ENCODE peak calls at places on chromosomes 3 and 15, in seven cellular contexts. One of them, this sample, is unnamed. For H3K36me3, the result is how much of the 10 kb centered on the place peaks cover.

GRCh38 chr15:91424001-91424400 is 323.9 kb downstream of the SV2B start:
- DNase-seq in fibroblast of lung: no peak
- DNase-seq in GM23248: no peak
- DNase-seq in IMR-90: no peak
- DNase-seq in GM23338: no peak
- DNase-seq in HCT116: no peak
- DNase-seq in neural progenitor cell: no peak
- DNase-seq in this sample: no peak

GRCh38 chr15:29115093-29115991 is 154.3 kb downstream of the NSMCE3 start:
- DNase-seq in fibroblast of lung: peak
- DNase-seq in GM23248: no peak
- DNase-seq in IMR-90: no peak
- DNase-seq in GM23338: peak
- DNase-seq in HCT116: no peak
- DNase-seq in neural progenitor cell: peak
- DNase-seq in this sample: no peak

GRCh38 chr3:128053614-128054013 is 1.4 kb downstream of the SEC61A1 start:
- DNase-seq in fibroblast of lung: no peak
- DNase-seq in GM23248: no peak
- DNase-seq in IMR-90: no peak
- DNase-seq in GM23338: no peak
- DNase-seq in HCT116: no peak
- DNase-seq in neural progenitor cell: no peak
- DNase-seq in this sample: no peak

GRCh38 chr3:15636028-15636709 is 34.6 kb downstream of the BTD start:
- DNase-seq in fibroblast of lung: peak
- DNase-seq in GM23248: peak
- DNase-seq in IMR-90: peak
- DNase-seq in GM23338: no peak
- DNase-seq in HCT116: peak
- DNase-seq in neural progenitor cell: no peak
- DNase-seq in this sample: peak

GRCh38 chr15:25670025-25670554 is 193.0 kb downstream of the ATP10A start:
- DNase-seq in fibroblast of lung: peak
- DNase-seq in GM23248: peak
- DNase-seq in IMR-90: peak
- DNase-seq in GM23338: peak
- DNase-seq in HCT116: no peak
- DNase-seq in neural progenitor cell: peak
- DNase-seq in this sample: peak

GRCh38 chr3:124576565-124577493 is 153.4 kb upstream of the UMPS start:
- DNase-seq in fibroblast of lung: no peak
- DNase-seq in GM23248: no peak
- DNase-seq in IMR-90: no peak
- DNase-seq in GM23338: no peak
- DNase-seq in HCT116: no peak
- DNase-seq in neural progenitor cell: no peak
- DNase-seq in this sample: no peak

GRCh38 chr3:164537485-164537884 is 540.8 kb downstream of the SI start:
- DNase-seq in fibroblast of lung: no peak
- DNase-seq in GM23248: no peak
- DNase-seq in IMR-90: no peak
- DNase-seq in GM23338: no peak
- DNase-seq in HCT116: no peak
- DNase-seq in neural progenitor cell: no peak
- DNase-seq in this sample: no peak

GRCh38 chr3:128970741-128971048 is 23.2 kb downstream of the CFAP92 start:
- DNase-seq in fibroblast of lung: no peak
- DNase-seq in GM23248: peak
- DNase-seq in IMR-90: no peak
- DNase-seq in GM23338: no peak
- DNase-seq in HCT116: no peak
- DNase-seq in neural progenitor cell: no peak
- DNase-seq in this sample: no peak

GRCh38 chr15:29685156-29686078 is 136.9 kb downstream of the TJP1 start:
- DNase-seq in fibroblast of lung: peak
- DNase-seq in GM23248: peak
- DNase-seq in IMR-90: peak
- DNase-seq in GM23338: no peak
- DNase-seq in HCT116: no peak
- DNase-seq in neural progenitor cell: no peak
- DNase-seq in this sample: peak

GRCh38 chr3:46076606-46077005 is 49.3 kb upstream of the XCR1 start:
- DNase-seq in fibroblast of lung: peak
- DNase-seq in GM23248: peak
- DNase-seq in IMR-90: peak
- DNase-seq in GM23338: no peak
- DNase-seq in HCT116: no peak
- DNase-seq in neural progenitor cell: no peak
- DNase-seq in this sample: peak

GRCh38 chr3:16516695-16517481 is 3.4 kb upstream of the RFTN1 start:
- DNase-seq in fibroblast of lung: peak
- DNase-seq in GM23248: peak
- DNase-seq in IMR-90: peak
- DNase-seq in GM23338: peak
- DNase-seq in HCT116: no peak
- DNase-seq in neural progenitor cell: peak
- DNase-seq in this sample: peak

GRCh38 chr3:196694202-196694638 is 17.8 kb downstream of the CEP19 start:
- DNase-seq in fibroblast of lung: peak
- DNase-seq in GM23248: peak
- DNase-seq in IMR-90: peak
- DNase-seq in GM23338: no peak
- DNase-seq in HCT116: no peak
- DNase-seq in neural progenitor cell: no peak
- DNase-seq in this sample: peak

GRCh38 chr3:141395005-141395589 is 26.8 kb downstream of the ZBTB38 start:
- DNase-seq in fibroblast of lung: no peak
- DNase-seq in GM23248: no peak
- DNase-seq in IMR-90: no peak
- DNase-seq in GM23338: no peak
- DNase-seq in HCT116: no peak
- DNase-seq in neural progenitor cell: no peak
- DNase-seq in this sample: no peak

DNA sequence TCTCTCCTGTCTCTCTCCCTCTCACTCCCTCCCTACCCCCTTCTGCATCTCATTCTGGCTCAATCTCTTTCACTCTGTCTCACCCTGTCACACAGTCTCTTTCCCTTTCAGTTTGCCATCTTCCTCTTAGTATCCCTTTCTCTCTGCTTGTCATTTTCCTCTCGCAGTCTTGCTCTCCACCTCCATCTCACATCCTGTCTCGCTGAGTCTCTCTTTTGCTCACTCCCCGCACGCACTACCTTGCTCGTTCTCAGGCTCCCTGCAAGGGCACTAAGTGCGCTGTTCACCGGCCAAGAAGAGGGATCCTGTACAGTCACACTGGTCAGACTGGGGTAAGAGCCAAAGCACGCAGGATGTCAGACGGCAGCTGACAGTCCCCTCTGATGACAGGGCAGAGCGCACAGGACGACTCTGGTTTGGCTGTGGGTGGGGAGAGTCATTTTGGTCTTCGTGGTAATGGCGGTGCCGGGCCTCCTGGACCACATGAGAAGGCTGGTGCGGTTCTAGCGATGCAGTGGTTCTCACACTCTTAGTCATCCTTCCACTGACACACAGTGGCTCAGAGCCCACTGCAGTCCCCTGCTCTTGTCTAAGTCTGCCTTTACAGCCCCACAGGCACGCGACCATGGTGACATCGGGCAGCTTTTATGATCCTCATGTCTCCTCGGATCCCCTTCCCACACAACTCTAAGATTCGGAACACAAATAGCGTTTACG is 356.8 kb downstream of the FOXP1 start:
- DNase-seq in fibroblast of lung: peak
- DNase-seq in GM23248: peak
- DNase-seq in IMR-90: peak
- DNase-seq in GM23338: no peak
- DNase-seq in HCT116: no peak
- DNase-seq in neural progenitor cell: no peak
- DNase-seq in this sample: peak
- H3K4me3 ChIP-seq in fibroblast of lung: peak
- H3K4me3 ChIP-seq in GM23248: no peak
- H3K4me3 ChIP-seq in IMR-90: peak
- H3K4me3 ChIP-seq in GM23338: no peak
- H3K4me3 ChIP-seq in HCT116: no peak
- H3K4me3 ChIP-seq in neural progenitor cell: no peak
- H3K4me3 ChIP-seq in this sample: peak

GRCh38 chr3:51686512-51687215 is 15.6 kb downstream of the TEX264 start:
- DNase-seq in fibroblast of lung: no peak
- DNase-seq in GM23248: peak
- DNase-seq in IMR-90: peak
- DNase-seq in GM23338: no peak
- DNase-seq in HCT116: no peak
- DNase-seq in neural progenitor cell: no peak
- DNase-seq in this sample: peak
- H3K36me3 ChIP-seq in fibroblast of lung: under half
- H3K36me3 ChIP-seq in GM23248: under half
- H3K36me3 ChIP-seq in IMR-90: under half
- H3K36me3 ChIP-seq in GM23338: under half
- H3K36me3 ChIP-seq in HCT116: under half
- H3K36me3 ChIP-seq in neural progenitor cell: under half
- H3K36me3 ChIP-seq in this sample: under half

GRCh38 chr3:31652296-31652695 is 119.6 kb downstream of the STT3B start:
- DNase-seq in fibroblast of lung: no peak
- DNase-seq in GM23248: no peak
- DNase-seq in IMR-90: no peak
- DNase-seq in GM23338: no peak
- DNase-seq in HCT116: no peak
- DNase-seq in neural progenitor cell: no peak
- DNase-seq in this sample: no peak
- H2AFZ ChIP-seq in fibroblast of lung: no peak
- H2AFZ ChIP-seq in GM23248: no peak
- H2AFZ ChIP-seq in IMR-90: no peak
- H2AFZ ChIP-seq in GM23338: no peak
- H2AFZ ChIP-seq in HCT116: no peak
- H2AFZ ChIP-seq in neural progenitor cell: no peak
- H2AFZ ChIP-seq in this sample: no peak

GRCh38 chr3:72427575-72427974 is 420.7 kb downstream of the SHQ1 start:
- DNase-seq in fibroblast of lung: no peak
- DNase-seq in GM23248: no peak
- DNase-seq in IMR-90: no peak
- DNase-seq in GM23338: no peak
- DNase-seq in HCT116: no peak
- DNase-seq in neural progenitor cell: no peak
- DNase-seq in this sample: no peak
- H3K4me3 ChIP-seq in fibroblast of lung: no peak
- H3K4me3 ChIP-seq in GM23248: no peak
- H3K4me3 ChIP-seq in IMR-90: no peak
- H3K4me3 ChIP-seq in GM23338: no peak
- H3K4me3 ChIP-seq in HCT116: no peak
- H3K4me3 ChIP-seq in neural progenitor cell: no peak
- H3K4me3 ChIP-seq in this sample: no peak

DNA sequence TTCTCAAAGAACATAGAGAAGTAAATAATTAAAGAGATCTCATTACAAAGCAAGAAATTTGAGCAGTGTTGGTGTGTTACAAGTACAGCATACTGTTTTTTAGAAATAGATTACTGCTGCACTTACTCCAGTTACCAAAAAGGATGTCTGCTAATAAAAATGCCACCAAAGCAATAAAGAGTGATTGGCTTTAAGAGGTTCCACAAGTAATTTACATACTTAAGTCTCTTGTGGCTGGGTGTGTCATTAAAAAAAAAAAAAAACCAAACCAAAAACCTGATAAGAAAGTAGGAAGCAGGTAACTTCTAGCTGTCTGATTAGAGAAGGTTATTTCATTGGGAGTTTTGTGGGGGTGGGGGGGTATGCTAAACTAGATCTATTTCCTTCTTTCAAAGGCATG is 15.2 kb downstream of the RAB11A start:
- DNase-seq in fibroblast of lung: no peak
- DNase-seq in GM23248: no peak
- DNase-seq in IMR-90: no peak
- DNase-seq in GM23338: no peak
- DNase-seq in HCT116: no peak
- DNase-seq in neural progenitor cell: no peak
- DNase-seq in this sample: no peak
- H3K36me3 ChIP-seq in fibroblast of lung: under half
- H3K36me3 ChIP-seq in GM23248: half or more
- H3K36me3 ChIP-seq in IMR-90: under half
- H3K36me3 ChIP-seq in GM23338: under half
- H3K36me3 ChIP-seq in HCT116: under half
- H3K36me3 ChIP-seq in neural progenitor cell: under half
- H3K36me3 ChIP-seq in this sample: half or more

This sample was measured in osteoblast.